ENCODE peak calls at places on chromosomes 4 and X, in five cellular contexts. V, L, E, X and P are unnamed samples.

GRCh38 chr4:105520819-105521790 is 31.3 kb upstream of the ARHGEF38 start:
- DNase-seq in V (peak), L (no peak), E (peak), X (peak), P (peak)

GRCh38 chr4:7540654-7541413 is 106.1 kb upstream of the PSAPL1 start:
- DNase-seq in V (no peak), L (no peak), E (no peak), X (no peak), P (peak)

GRCh38 chr4:1012031-1012739 is 759 bp downstream of the FGFRL1 start:
- DNase-seq in V (no peak), L (peak), E (no peak), X (no peak), P (peak)

GRCh38 chr4:40956726-40957255 is 207.0 kb downstream of the NSUN7 start:
- DNase-seq in V (no peak), L (no peak), E (no peak), X (no peak), P (no peak)

GRCh38 chrX:72019487-72019886 is 108.8 kb downstream of the NHSL2 start:
- DNase-seq in V (no peak), L (no peak), E (no peak), X (no peak), P (no peak)

GRCh38 chrX:9681422-9681821 is 84.2 kb downstream of the GPR143 start:
- DNase-seq in V (no peak), L (no peak), E (no peak), X (no peak), P (peak)

GRCh38 chrX:129925305-129926092 is 19.5 kb downstream of the UTP14A start:
- DNase-seq in V (peak), L (peak), E (peak), X (peak), P (peak)

GRCh38 chr4:22091906-22092305 is 143.3 kb upstream of the KCNIP4 start:
- DNase-seq in V (no peak), L (no peak), E (no peak), X (no peak), P (no peak)

GRCh38 chrX:40095588-40096394 is 2.0 kb downstream of the BCOR start:
- DNase-seq in V (no peak), L (peak), E (no peak), X (no peak), P (peak)

GRCh38 chr4:40458109-40458508 is 123.0 kb downstream of the CHRNA9 start:
- DNase-seq in V (no peak), L (no peak), E (no peak), X (peak), P (no peak)

GRCh38 chrX:48751343-48751742 is 10.2 kb upstream of the GLOD5 start:
- DNase-seq in V (no peak), L (peak), E (no peak), X (no peak), P (no peak)

GRCh38 chr4:41160010-41160789 is 54.1 kb downstream of the APBB2 start:
- DNase-seq in V (no peak), L (no peak), E (no peak), X (no peak), P (peak)

GRCh38 chrX:70253377-70254062 is 6.5 kb downstream of the P2RY4 start:
- DNase-seq in V (no peak), L (no peak), E (no peak), X (no peak), P (no peak)

GRCh38 chrX:154541589-154541895 is 5.1 kb downstream of the G6PD start:
- DNase-seq in V (no peak), L (no peak), E (no peak), X (no peak), P (no peak)

GRCh38 chrX:39759526-39760224 is 338.1 kb downstream of the BCOR start:
- DNase-seq in V (no peak), L (no peak), E (peak), X (no peak), P (peak)

GRCh38 chrX:71366674-71367256 is 608 bp downstream of the TAF1 start:
- DNase-seq in V (no peak), L (peak), E (no peak), X (peak), P (peak)

GRCh38 chr4:41731569-41731968 is 17.0 kb downstream of the PHOX2B start:
- DNase-seq in V (no peak), L (no peak), E (no peak), X (no peak), P (no peak)

GRCh38 chrX:81202413-81202794 is 502 bp downstream of the SH3BGRL start:
- DNase-seq in V (no peak), L (no peak), E (no peak), X (no peak), P (peak)

GRCh38 chr4:69860007-69860406 is at the start of gene SULT1E1:
- DNase-seq in V (no peak), L (no peak), E (no peak), X (no peak), P (no peak)

GRCh38 chr4:86432552-86433134 is 72.8 kb upstream of the MAPK10 start:
- DNase-seq in V (no peak), L (no peak), E (no peak), X (peak), P (no peak)

GRCh38 chr4:2650276-2650675 is 105.9 kb downstream of the TNIP2 start:
- DNase-seq in V (no peak), L (no peak), E (no peak), X (no peak), P (no peak)